ENCODE peak calls at places on chromosomes 1 and 21, in seven cellular contexts. E, R, H, M, B, A and T are unnamed samples.

GRCh38 chr1:232982238-232982944 is 32.0 kb downstream of the NTPCR start:
- DNase-seq in B (peak), E (no peak), H (peak), A (no peak), M (no peak), R (no peak), T (peak)

GRCh38 chr1:17295292-17295691 is 12.7 kb upstream of the PADI4 start:
- DNase-seq in H (no peak), M (no peak), A (no peak), R (no peak), E (no peak), B (no peak), T (no peak)

GRCh38 chr1:236457775-236458174 is 63.7 kb downstream of the EDARADD start:
- DNase-seq in R (no peak), E (no peak), B (no peak), A (no peak), H (no peak), M (no peak), T (no peak)

GRCh38 chr1:19835573-19835972 is 20.5 kb upstream of the RNF186 start:
- DNase-seq in R (no peak), E (no peak), M (no peak), H (no peak), B (no peak), A (no peak), T (no peak)

GRCh38 chr1:116290920-116291465 is 82.1 kb upstream of the ATP1A1 start:
- DNase-seq in R (no peak), M (no peak), H (no peak), E (no peak), A (no peak), B (no peak), T (no peak)

GRCh38 chr1:60664079-60664478 is 418.3 kb upstream of the NFIA start:
- DNase-seq in M (no peak), A (no peak), B (no peak), R (no peak), H (no peak), E (no peak), T (no peak)

GRCh38 chr1:161706483-161707347 is at the start of gene FCRLA:
- DNase-seq in M (no peak), H (peak), A (no peak), R (no peak), E (no peak), B (peak), T (peak)

GRCh38 chr1:79259390-79260336 is 253.1 kb upstream of the ADGRL4 start:
- DNase-seq in M (peak), R (peak), E (no peak), A (no peak), H (peak), B (peak), T (peak)

GRCh38 chr1:200741808-200742207 is 3.1 kb downstream of the CAMSAP2 start:
- DNase-seq in H (no peak), M (no peak), E (no peak), A (no peak), B (no peak), R (no peak), T (no peak)

GRCh38 chr1:239123243-239123642 is 263.1 kb upstream of the CHRM3 start:
- DNase-seq in M (no peak), H (no peak), E (no peak), A (no peak), R (no peak), B (no peak), T (no peak)

GRCh38 chr1:163071381-163072255 is 2.5 kb downstream of the RGS4 start:
- DNase-seq in B (peak), M (peak), A (peak), H (peak), E (peak), R (peak), T (peak)

GRCh38 chr1:150808134-150808533 is at the start of gene CTSK:
- DNase-seq in M (no peak), B (peak), E (peak), A (peak), H (no peak), R (peak), T (no peak)

GRCh38 chr1:8371372-8371991 is 53.6 kb downstream of the SLC45A1 start:
- DNase-seq in R (no peak), H (no peak), M (no peak), B (no peak), A (peak), E (no peak), T (no peak)

GRCh38 chr1:14516974-14517812 is 81.3 kb upstream of the KAZN start:
- DNase-seq in H (peak), R (no peak), A (peak), B (peak), E (peak), M (no peak), T (peak)

GRCh38 chr1:54464477-54465146 is 58.4 kb upstream of the SSBP3 start:
- DNase-seq in A (no peak), H (no peak), M (no peak), R (peak), B (no peak), E (no peak), T (no peak)

GRCh38 chr1:29398431-29398830 is 162.1 kb downstream of the PTPRU start:
- DNase-seq in E (no peak), B (peak), M (no peak), R (no peak), A (peak), H (no peak), T (peak)

GRCh38 chr1:200302893-200303250 is 107.0 kb downstream of the ZNF281 start:
- DNase-seq in A (no peak), H (no peak), M (no peak), E (no peak), R (peak), B (peak), T (no peak)

GRCh38 chr1:1166642-1167415 is 6.9 kb upstream of the TTLL10 start:
- DNase-seq in E (no peak), M (no peak), R (no peak), B (no peak), A (no peak), H (no peak), T (no peak)

GRCh38 chr1:19412654-19413053 is 72.7 kb downstream of the CAPZB start:
- DNase-seq in A (no peak), E (no peak), M (no peak), H (no peak), B (no peak), R (no peak), T (no peak)

GRCh38 chr1:1420654-1421134 is 382 bp downstream of the ANKRD65 start:
- DNase-seq in A (no peak), B (no peak), R (no peak), M (no peak), E (no peak), H (no peak), T (no peak)

GRCh38 chr1:191993549-191993948 is 164.7 kb upstream of the RGS18 start:
- DNase-seq in H (no peak), M (no peak), E (no peak), R (peak), A (no peak), B (peak), T (peak)

GRCh38 chr21:22764222-22764621 is 1766.0 kb downstream of the NCAM2 start:
- DNase-seq in E (no peak), M (no peak), R (no peak), H (no peak), A (no peak), B (no peak), T (no peak)

GRCh38 chr1:51574796-51575195 is 42.1 kb upstream of the OSBPL9 start:
- DNase-seq in M (no peak), R (no peak), A (no peak), E (no peak), H (no peak), B (no peak), T (no peak)

GRCh38 chr1:230807029-230807428 is 59.8 kb downstream of the CAPN9 start:
- DNase-seq in E (peak), B (no peak), A (no peak), H (no peak), M (no peak), R (no peak), T (no peak)

GRCh38 chr1:243542726-243543415 is 287.0 kb downstream of the SDCCAG8 start:
- DNase-seq in M (no peak), B (no peak), H (no peak), A (no peak), R (peak), E (no peak), T (peak)

GRCh38 chr1:86380257-86380861 is 15.8 kb downstream of the ODF2L start:
- DNase-seq in M (peak), R (peak), A (no peak), B (peak), E (no peak), H (peak), T (peak)

GRCh38 chr1:218347316-218347712 is 2.2 kb downstream of the TGFB2 start:
- DNase-seq in R (peak), H (no peak), B (peak), E (peak), A (no peak), M (no peak), T (peak)

GRCh38 chr1:223726380-223727001 is 14.2 kb downstream of the CAPN2 start:
- DNase-seq in R (peak), H (peak), E (peak), B (peak), M (peak), A (peak), T (peak)

GRCh38 chr21:26842976-26843911 is 2.0 kb downstream of the ADAMTS1 start:
- DNase-seq in M (no peak), R (peak), B (peak), H (peak), A (peak), E (peak), T (peak)

GRCh38 chr1:246588322-246588721 is 22.1 kb downstream of the CNST start:
- DNase-seq in B (peak), M (no peak), H (no peak), R (no peak), A (no peak), E (no peak), T (peak)

GRCh38 chr1:223153177-223154119 is 10.4 kb upstream of the TLR5 start:
- DNase-seq in R (no peak), H (no peak), E (no peak), B (peak), M (no peak), A (no peak), T (no peak)

GRCh38 chr1:64540265-64540791 is 70.4 kb downstream of the CACHD1 start:
- DNase-seq in H (no peak), B (peak), E (no peak), A (no peak), M (no peak), R (peak), T (peak)

GRCh38 chr1:109493805-109494539 is at the start of gene CYB561D1:
- DNase-seq in M (peak), H (peak), E (peak), R (peak), B (peak), A (peak), T (peak)

GRCh38 chr1:165882168-165882837 is 54.9 kb downstream of the UCK2 start:
- DNase-seq in B (no peak), R (no peak), E (no peak), H (no peak), A (no peak), M (no peak), T (no peak)
- TF ChIP-seq CTCF in B (no peak), R (no peak), E (no peak), H (no peak), A (no peak), M (no peak), T (no peak)

GRCh38 chr1:228084797-228085196 is 2.3 kb downstream of the ARF1 start:
- DNase-seq in R (no peak), E (no peak), M (no peak), A (no peak), H (no peak), B (no peak), T (no peak)
- H3K4me3 ChIP-seq in R (peak), E (peak), M (peak), A (no peak), H (peak), B (peak), T (peak)

GRCh38 chr21:33458861-33459260 is 20.9 kb downstream of the TMEM50B start:
- DNase-seq in E (no peak), B (no peak), A (no peak), R (no peak), H (no peak), M (no peak), T (no peak)
- TF ChIP-seq CTCF in E (no peak), B (no peak), A (no peak), R (no peak), H (no peak), M (no peak), T (no peak)

DNA sequence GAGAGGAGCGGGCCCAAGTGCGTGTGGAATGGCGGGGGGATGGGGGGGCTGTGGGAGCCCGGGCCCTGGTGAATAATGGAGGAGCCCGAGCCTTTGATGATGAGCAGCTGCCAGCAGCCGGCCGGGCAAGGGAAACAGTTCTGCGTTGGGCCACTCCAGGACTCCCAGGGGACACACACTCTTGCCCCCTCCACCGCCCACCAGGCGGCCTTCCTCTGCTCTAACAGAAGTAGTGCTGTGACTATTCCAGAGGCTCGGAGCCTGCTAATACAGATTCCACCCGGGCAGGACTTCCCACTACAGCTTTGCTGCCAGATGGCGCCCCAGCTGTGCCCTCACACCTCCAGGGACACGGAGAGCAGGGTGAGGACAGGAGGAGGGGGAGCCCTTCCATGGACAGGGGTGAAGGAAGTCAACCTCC is 48.2 kb upstream of the LRP8 start:
- DNase-seq in E (peak), H (no peak), R (peak), B (no peak), M (no peak), A (peak), T (no peak)
- H3K4me3 ChIP-seq in E (no peak), H (no peak), R (no peak), B (no peak), M (no peak), A (no peak), T (no peak)

GRCh38 chr1:101548376-101548775 is 311.6 kb downstream of the S1PR1 start:
- DNase-seq in A (no peak), R (no peak), H (no peak), M (no peak), E (no peak), B (no peak), T (no peak)
- TF ChIP-seq CTCF in A (no peak), R (no peak), H (no peak), M (no peak), E (no peak), B (no peak), T (no peak)